ENCODE peak calls at places on chromosome 1, in eight cellular contexts. G, V, Y, D, C, E, T and J are unnamed samples.

GRCh38 chr1:182764029-182764768 is 25.4 kb upstream of the NPL start:
- DNase-seq in V (no peak), E (no peak), T (no peak), Y (no peak), C (no peak), G (no peak), D (no peak), J (no peak)

GRCh38 chr1:64049900-64050540 is 153.4 kb upstream of the UBE2U start:
- DNase-seq in D (no peak), Y (no peak), G (no peak), V (no peak), T (no peak), E (no peak), C (no peak), J (no peak)

GRCh38 chr1:248871837-248872401 is 13.0 kb upstream of the ZNF692 start:
- DNase-seq in T (no peak), V (no peak), E (no peak), G (no peak), Y (no peak), C (no peak), D (no peak), J (no peak)

GRCh38 chr1:99004270-99005141 is at the start of gene PLPPR5:
- DNase-seq in Y (peak; percentile 48), G (no peak), V (peak; percentile 59), E (peak; percentile 58), C (peak; percentile 18), T (no peak), D (peak; percentile 8), J (peak; percentile 16)

GRCh38 chr1:119276558-119276957 is 92.0 kb upstream of the HAO2 start:
- DNase-seq in C (no peak), G (no peak), D (no peak), V (no peak), Y (no peak), E (peak; percentile 42), T (no peak), J (no peak)

GRCh38 chr1:59043796-59044195 is 253.1 kb upstream of the FGGY start:
- DNase-seq in G (no peak), C (peak; percentile 94), Y (peak; percentile 77), D (peak; percentile 65), E (no peak), V (no peak), T (peak; percentile 75), J (peak; percentile 54)

GRCh38 chr1:46198026-46198826 is at the start of gene POMGNT1:
- DNase-seq in G (peak; percentile 75), D (peak; percentile 72), T (peak; percentile 74), E (peak; percentile 83), V (peak; percentile 88), Y (peak; percentile 87), C (peak; percentile 46), J (peak; percentile 73)

GRCh38 chr1:192559115-192560006 is 16.2 kb upstream of the RGS1 start:
- DNase-seq in T (no peak), G (no peak), E (no peak), D (no peak), Y (no peak), C (peak; percentile 97), V (no peak), J (no peak)

GRCh38 chr1:12001249-12001917 is 17.9 kb upstream of the MIIP start:
- DNase-seq in D (peak; percentile 38), G (no peak), C (peak; percentile 87), V (no peak), Y (no peak), T (no peak), E (peak; percentile 61), J (no peak)

GRCh38 chr1:8197493-8198282 is 120.2 kb upstream of the SLC45A1 start:
- DNase-seq in Y (peak; percentile 75), V (peak; percentile 90), D (peak; percentile 95), E (no peak), C (peak; percentile 89), G (peak; percentile 58), T (peak; percentile 62), J (peak; percentile 41)

GRCh38 chr1:89757532-89757931 is 63.3 kb upstream of the LRRC8D start:
- DNase-seq in E (no peak), C (peak; percentile 53), T (peak; percentile 33), G (no peak), V (peak; percentile 77), D (no peak), Y (peak; percentile 71), J (no peak)

GRCh38 chr1:54471588-54471987 is 65.4 kb upstream of the SSBP3 start:
- DNase-seq in Y (no peak), C (no peak), E (peak; percentile 43), V (no peak), D (no peak), G (no peak), T (no peak), J (no peak)

GRCh38 chr1:224733021-224733911 is 117.1 kb downstream of the CNIH3 start:
- DNase-seq in C (peak; percentile 50), G (no peak), T (no peak), V (no peak), D (peak; percentile 20), E (peak; percentile 52), Y (no peak), J (no peak)

GRCh38 chr1:109304221-109304915 is 2.4 kb downstream of the MYBPHL start:
- DNase-seq in V (no peak), G (no peak), E (no peak), D (no peak), C (no peak), Y (no peak), T (no peak), J (no peak)

GRCh38 chr1:205943245-205943644 is at the start of gene SLC26A9:
- DNase-seq in G (peak; percentile 65), Y (no peak), T (no peak), C (no peak), E (no peak), V (peak; percentile 78), D (no peak), J (no peak)
- H3K4me3 ChIP-seq in G (peak within 1 kb of the TSS; percentile 19), Y (no peak within 1 kb of the TSS), T (no peak within 1 kb of the TSS), C (no peak within 1 kb of the TSS), E (no peak within 1 kb of the TSS), V (peak within 1 kb of the TSS; percentile 23), D (no peak within 1 kb of the TSS), J (no peak within 1 kb of the TSS)

GRCh38 chr1:201481761-201482493 is 12.9 kb upstream of the PHLDA3 start:
- DNase-seq in G (peak; percentile 87), Y (peak; percentile 93), V (peak; percentile 93), C (peak; percentile 80), T (peak; percentile 90), D (peak; percentile 95), E (peak; percentile 94), J (peak; percentile 88)
- H3K4me3 ChIP-seq in G (peak overlapping the region; percentile 32), Y (no peak overlapping the region), V (peak overlapping the region; percentile 48), C (no peak overlapping the region), T (peak overlapping the region; percentile 28), D (no peak overlapping the region), E (peak overlapping the region; percentile 11), J (no peak overlapping the region)

GRCh38 chr1:170660281-170660713 is 3.6 kb upstream of the PRRX1 start:
- DNase-seq in D (no peak), E (peak; percentile 33), C (no peak), G (no peak), V (no peak), T (no peak), Y (no peak), J (no peak)
- H3K4me3 ChIP-seq in D (no peak overlapping the region), E (no peak overlapping the region), C (no peak overlapping the region), G (no peak overlapping the region), V (no peak overlapping the region), T (no peak overlapping the region), Y (no peak overlapping the region), J (no peak overlapping the region)

GRCh38 chr1:62782197-62782886 is 1.6 kb upstream of the ATG4C start:
- DNase-seq in D (no peak), G (no peak), E (no peak), C (peak; percentile 74), Y (no peak), V (no peak), T (no peak), J (no peak)

GRCh38 chr1:62778208-62778607 is 5.7 kb upstream of the ATG4C start:
- DNase-seq in E (peak; percentile 17), T (no peak), V (no peak), C (no peak), D (no peak), Y (no peak), G (no peak), J (no peak)

GRCh38 chr1:62784509-62785365 is 805 bp downstream of the ATG4C start:
- DNase-seq in C (peak; percentile 38), V (no peak), Y (no peak), G (no peak), T (no peak), D (no peak), E (no peak), J (no peak)

DNA sequence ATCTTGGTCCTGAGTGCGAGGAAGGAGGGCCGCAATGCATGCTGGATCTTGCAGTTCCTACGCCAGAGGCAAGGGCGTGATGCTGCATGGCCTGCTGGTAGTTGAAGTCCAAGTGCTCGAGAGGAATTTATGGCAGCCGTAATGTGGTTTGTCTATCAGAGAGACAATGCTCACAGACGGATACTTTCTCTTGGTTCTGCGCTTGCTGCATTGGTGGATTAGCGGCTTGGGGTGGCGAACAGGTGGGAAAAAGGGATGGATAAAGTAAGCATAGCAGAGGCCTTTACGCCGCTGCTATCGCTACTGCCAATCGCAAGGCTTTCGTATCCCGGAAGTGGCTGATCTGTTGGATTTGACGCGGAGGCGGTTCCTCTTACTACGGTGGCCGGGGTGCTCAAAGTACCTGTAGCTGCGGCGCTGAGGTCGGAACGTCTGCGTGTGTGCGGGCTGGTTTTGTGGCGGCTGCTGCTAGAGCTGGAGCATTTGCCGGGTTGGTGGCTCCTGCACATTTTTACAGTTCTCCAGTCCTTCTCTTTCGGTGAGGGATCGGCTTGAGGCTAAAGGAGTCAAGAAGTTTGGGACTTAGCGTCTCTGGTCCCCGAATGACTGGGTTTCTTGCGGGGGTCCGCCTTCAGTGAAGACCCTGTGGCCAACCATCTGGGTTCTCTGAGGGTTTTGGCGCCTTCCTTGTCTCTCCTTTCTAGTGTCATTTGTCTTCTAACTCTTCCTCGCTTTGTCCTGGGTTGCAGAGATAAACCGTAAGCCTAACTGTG is at the start of gene ATG4C:
- DNase-seq in T (peak; percentile 98), Y (peak; percentile 95), D (peak; percentile 97), C (peak; percentile 99), G (peak; percentile 97), E (peak; percentile 96), V (peak; percentile 96), J (peak; percentile 94)
- H3K4me3 ChIP-seq in T (peak within 1 kb of the TSS; percentile 55), Y (peak within 1 kb of the TSS; percentile 71), D (peak within 1 kb of the TSS; percentile 27), C (peak within 1 kb of the TSS; percentile 80), G (peak within 1 kb of the TSS; percentile 78), E (peak within 1 kb of the TSS; percentile 68), V (peak within 1 kb of the TSS; percentile 75), J (peak within 1 kb of the TSS; percentile 50)

DNA sequence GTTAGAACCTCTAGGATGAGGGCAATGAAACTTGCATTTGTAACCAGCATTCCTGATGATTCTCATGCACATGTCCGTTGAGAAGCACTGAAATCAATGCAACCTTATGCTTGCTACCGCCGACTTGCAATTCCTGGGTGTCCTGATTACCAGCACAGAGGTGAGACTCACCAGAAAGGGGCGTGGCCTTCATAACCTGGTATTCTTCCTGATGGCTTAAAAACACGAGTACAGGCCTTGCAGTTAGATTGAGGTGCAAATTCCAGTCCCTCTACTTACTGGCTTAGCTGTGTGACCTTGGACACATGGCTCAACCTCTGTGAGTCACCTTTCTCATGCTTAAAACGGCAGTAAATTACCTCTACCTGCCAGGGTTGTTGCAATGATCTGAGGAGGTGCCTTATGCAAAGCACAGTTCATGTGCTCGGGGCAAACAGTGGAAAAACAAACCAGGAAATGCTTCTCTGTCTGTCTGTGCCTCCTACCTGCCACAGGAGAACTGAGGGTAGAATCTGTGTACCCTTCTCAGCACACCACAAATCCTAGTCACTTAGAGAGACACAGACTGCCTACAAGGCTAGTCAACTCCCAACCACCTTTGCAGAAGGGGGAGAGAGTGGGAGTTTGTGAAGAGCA is 39.1 kb upstream of the ECE1 start:
- DNase-seq in T (peak; percentile 87), E (no peak), C (no peak), D (no peak), V (no peak), G (peak; percentile 55), Y (peak; percentile 1), J (peak; percentile 90)
- H3K4me3 ChIP-seq in T (no peak overlapping the region), E (no peak overlapping the region), C (no peak overlapping the region), D (no peak overlapping the region), V (no peak overlapping the region), G (no peak overlapping the region), Y (no peak overlapping the region), J (no peak overlapping the region)